ENCODE peak calls at places on chromosomes 12 and 14, in four cellular contexts. D is HepG2, Z is GM12878, I is H1. F is an unnamed sample.

GRCh38 chr14:32449640-32450039 is 120.5 kb downstream of the AKAP6 start:
- DNase-seq in I (no peak), Z (no peak), D (no peak), F (no peak)

GRCh38 chr12:122080149-122081107 is 1.9 kb downstream of the MLXIP start:
- DNase-seq in Z (no peak), I (no peak), D (no peak), F (peak; percentile 73)

GRCh38 chr14:36857136-36857535 is 195.5 kb downstream of the PAX9 start:
- DNase-seq in I (no peak), D (no peak), Z (no peak), F (no peak)

GRCh38 chr12:88866881-88867280 is 286.6 kb upstream of the KITLG start:
- DNase-seq in Z (no peak), I (no peak), D (no peak), F (no peak)

GRCh38 chr12:107634530-107634929 is 51.1 kb upstream of the PWP1 start:
- DNase-seq in I (no peak), D (no peak), Z (no peak), F (no peak)

GRCh38 chr14:68392393-68393085 is 400.3 kb downstream of the ZFP36L1 start:
- DNase-seq in Z (no peak), D (peak; percentile 13), I (no peak), F (no peak)

GRCh38 chr14:91237219-91237618 is 7.3 kb downstream of the GPR68 start:
- DNase-seq in I (no peak), Z (no peak), D (no peak), F (no peak)

GRCh38 chr12:76764856-76765255 is 941 bp downstream of the ZDHHC17 start:
- DNase-seq in Z (no peak), D (peak; percentile 4), I (no peak), F (no peak)

GRCh38 chr12:27013606-27014084 is 539 bp downstream of the TM7SF3 start:
- DNase-seq in I (no peak), D (no peak), Z (no peak), F (peak; percentile 24)

GRCh38 chr12:6606331-6607131 is 648 bp downstream of the CHD4 start:
- DNase-seq in D (peak; percentile 31), Z (no peak), I (no peak), F (no peak)

GRCh38 chr12:6368906-6369525 is 6.3 kb downstream of the SCNN1A start:
- DNase-seq in I (no peak), D (no peak), Z (no peak), F (no peak)

DNA sequence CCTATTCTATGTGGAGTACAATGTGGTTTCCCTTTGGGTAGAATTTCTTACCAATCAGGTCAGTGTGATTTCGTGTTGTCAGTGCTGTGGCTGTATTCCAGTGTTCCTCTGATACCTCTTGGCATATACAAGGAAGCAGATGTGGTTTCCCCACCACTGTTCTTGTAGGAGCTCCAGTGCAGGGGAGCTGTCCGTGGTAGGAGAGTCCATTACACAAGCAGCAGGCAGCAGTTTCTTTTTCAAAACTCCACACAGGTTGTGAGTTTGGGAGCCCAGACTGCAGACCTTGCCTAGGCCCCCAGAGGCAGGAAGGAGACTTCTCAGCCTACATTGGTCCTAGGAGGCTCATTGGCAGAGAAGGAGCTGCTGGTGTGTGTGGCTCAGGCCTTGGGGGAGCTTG is 452.8 kb downstream of the AACS start:
- DNase-seq in Z (no peak), I (peak; percentile 54), D (no peak), F (peak; percentile 27)
- TF ChIP-seq JUND in Z (no peak), I (no peak), D (no peak), F (no peak)

GRCh38 chr12:116150001-116150400 is 127.5 kb downstream of the MED13L start:
- DNase-seq in Z (no peak), I (no peak), D (no peak), F (no peak)
- TF ChIP-seq JUND in Z (no peak), I (no peak), D (no peak), F (no peak)

GRCh38 chr14:53458368-53458814 is 305.3 kb upstream of the DDHD1 start:
- DNase-seq in I (no peak), Z (no peak), D (peak; percentile 96), F (peak; percentile 28)
- TF ChIP-seq JUND in I (no peak), Z (no peak), D (peak; percentile 79), F (no peak)

DNA sequence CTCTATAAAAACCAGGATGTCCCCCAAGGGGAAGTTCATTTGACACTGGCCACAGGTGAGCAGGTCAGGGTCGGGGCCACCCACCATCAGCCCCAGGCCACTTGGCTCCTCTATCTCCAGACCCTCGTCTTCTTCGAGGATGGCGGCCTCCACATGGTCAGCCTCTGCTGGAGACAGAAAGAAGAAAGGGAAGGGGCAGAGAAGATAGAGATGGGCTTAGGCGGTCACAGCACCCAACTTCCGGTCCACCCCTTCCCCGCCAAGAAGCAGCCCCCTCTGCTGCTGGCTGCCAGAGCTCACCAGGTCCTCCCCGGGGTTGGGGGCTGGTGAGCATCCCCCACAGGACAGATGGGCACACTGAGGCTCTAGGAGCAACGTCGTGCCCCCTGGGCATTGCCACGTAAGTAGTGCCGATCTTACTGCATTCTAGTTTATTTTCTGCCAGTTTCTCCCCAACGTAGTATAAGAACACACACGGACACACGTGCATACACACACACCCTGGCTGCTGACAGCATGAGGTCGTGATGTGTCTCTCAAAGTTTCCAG is 14.2 kb downstream of the BCL11B start:
- DNase-seq in I (no peak), Z (no peak), D (no peak), F (no peak)
- TF ChIP-seq JUND in I (no peak), Z (no peak), D (no peak), F (no peak)

GRCh38 chr14:24286996-24287395 is 12.6 kb downstream of the DHRS1 start:
- DNase-seq in I (no peak), Z (no peak), D (no peak), F (no peak)

GRCh38 chr14:24284501-24285035 is 13.2 kb upstream of the RABGGTA start:
- DNase-seq in I (no peak), D (no peak), Z (no peak), F (no peak)

GRCh38 chr14:24283796-24284460 is 12.5 kb upstream of the RABGGTA start:
- DNase-seq in D (no peak), Z (no peak), I (no peak), F (no peak)

GRCh38 chr14:24282736-24283135 is 11.3 kb upstream of the RABGGTA start:
- DNase-seq in D (no peak), Z (no peak), I (no peak), F (no peak)

GRCh38 chr14:24285351-24285750 is 14.0 kb upstream of the RABGGTA start:
- DNase-seq in D (no peak), I (no peak), Z (no peak), F (no peak)
- TF ChIP-seq JUND in D (no peak), I (no peak), Z (no peak), F (no peak)

DNA sequence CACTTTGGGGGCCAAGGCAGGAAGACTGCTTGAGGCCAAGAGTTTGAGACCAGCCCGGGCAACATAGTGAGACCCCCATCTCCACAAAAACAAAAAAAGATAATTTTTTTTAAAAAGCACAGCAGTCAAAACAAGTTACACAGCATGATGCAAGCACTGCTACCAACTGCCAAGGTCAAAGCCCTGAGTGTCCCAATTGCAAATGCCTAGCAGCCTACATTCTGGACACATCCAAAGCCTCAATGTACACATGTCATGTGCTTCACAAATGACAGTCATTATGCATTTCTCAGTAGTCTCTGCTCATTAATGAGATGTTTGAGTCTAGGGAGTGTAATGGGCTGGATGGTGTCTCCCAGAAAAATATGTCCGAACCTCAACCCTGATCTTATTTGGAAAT is 113.7 kb upstream of the CCND2 start:
- DNase-seq in I (peak; percentile 16), D (no peak), Z (no peak), F (no peak)
- TF ChIP-seq JUND in I (no peak), D (no peak), Z (no peak), F (no peak)

GRCh38 chr12:18857656-18858055 is 119.7 kb downstream of the CAPZA3 start:
- DNase-seq in Z (no peak), I (no peak), D (no peak), F (no peak)

GRCh38 chr12:18861287-18861858 is 123.5 kb downstream of the CAPZA3 start:
- DNase-seq in D (peak; percentile 29), Z (no peak), I (no peak), F (peak; percentile 50)

GRCh38 chr12:18864900-18865561 is 127.1 kb downstream of the CAPZA3 start:
- DNase-seq in Z (no peak), I (no peak), D (no peak), F (no peak)

GRCh38 chr12:18863769-18864500 is 126.0 kb downstream of the CAPZA3 start:
- DNase-seq in Z (no peak), D (no peak), I (no peak), F (no peak)

GRCh38 chr12:18859400-18859799 is 121.5 kb downstream of the CAPZA3 start:
- DNase-seq in I (no peak), D (no peak), Z (no peak), F (no peak)
- TF ChIP-seq JUND in I (no peak), D (no peak), Z (no peak), F (no peak)

DNA sequence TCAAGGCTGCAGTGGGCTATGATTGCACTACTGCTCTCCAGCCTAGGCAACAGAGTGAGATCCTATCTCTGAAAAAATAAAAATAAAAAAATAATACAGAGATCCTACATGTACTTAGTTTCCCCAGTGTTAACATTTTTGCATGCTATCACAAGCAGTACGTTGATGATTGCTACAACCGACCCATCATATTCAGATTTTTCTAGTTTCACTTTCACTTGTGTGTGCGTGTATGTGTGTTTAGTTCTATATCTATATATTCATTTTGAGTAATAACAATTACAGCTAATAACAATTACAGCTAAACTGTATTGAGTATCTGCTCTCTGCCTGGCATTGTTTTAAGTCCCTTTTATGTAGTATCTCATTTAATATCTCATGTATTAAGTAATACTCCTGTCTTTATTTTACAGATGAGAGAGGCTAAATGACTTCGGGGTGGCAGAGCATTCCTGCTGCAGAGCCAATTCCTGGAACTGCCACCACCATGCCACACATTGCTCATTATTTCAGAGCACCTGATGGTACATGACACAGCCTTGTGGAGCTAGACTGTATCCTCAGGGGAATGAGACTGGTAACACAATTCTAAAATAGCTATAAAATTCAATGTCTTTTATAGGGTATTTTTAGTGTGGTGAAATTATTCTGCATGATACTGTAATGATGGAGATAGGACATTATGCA is 153.1 kb downstream of the BCAT1 start:
- DNase-seq in I (no peak), D (no peak), Z (no peak), F (no peak)
- TF ChIP-seq JUND in I (no peak), D (no peak), Z (no peak), F (no peak)

GRCh38 chr12:45991289-45992249 is 1.2 kb upstream of the SCAF11 start:
- DNase-seq in I (peak; percentile 67), Z (no peak), D (peak; percentile 76), F (peak; percentile 83)
- TF ChIP-seq JUND in I (no peak), Z (no peak), D (peak; percentile 13), F (no peak)